ENCODE peak calls at places on chromosomes 13 and 19, in five cellular contexts. A, W, E, H and I are unnamed samples.

GRCh38 chr13:59914556-59914955 is 249.2 kb downstream of the DIAPH3 start:
- DNase-seq in A (no peak), E (no peak), H (no peak), W (peak; percentile 57), I (peak; percentile 60)

GRCh38 chr19:4081441-4082129 is 14.9 kb upstream of the ZBTB7A start:
- DNase-seq in W (no peak), H (no peak), A (no peak), E (no peak), I (peak; percentile 44)

GRCh38 chr19:18274303-18274775 is at the start of gene IQCN:
- DNase-seq in E (no peak), A (no peak), H (no peak), W (no peak), I (peak; percentile 59)

GRCh38 chr19:39705578-39706188 is 1.4 kb downstream of the LGALS14 start:
- DNase-seq in H (no peak), W (no peak), E (no peak), A (peak; percentile 19), I (no peak)

GRCh38 chr13:28494861-28495585 is at the start of gene FLT1:
- DNase-seq in E (no peak), W (no peak), H (no peak), A (peak; percentile 60), I (peak; percentile 34)

GRCh38 chr13:75803175-75803611 is 167.1 kb downstream of the LMO7 start:
- DNase-seq in H (no peak), W (no peak), E (no peak), A (no peak), I (no peak)

GRCh38 chr13:109745702-109746101 is 40.7 kb downstream of the IRS2 start:
- DNase-seq in A (no peak), H (no peak), W (no peak), E (no peak), I (no peak)

GRCh38 chr13:97446448-97446847 is 12.5 kb downstream of the RAP2A start:
- DNase-seq in A (no peak), H (no peak), W (no peak), E (no peak), I (no peak)

GRCh38 chr13:32136716-32137115 is 105.1 kb downstream of the FRY start:
- DNase-seq in A (no peak), W (no peak), E (no peak), H (no peak), I (no peak)

GRCh38 chr13:114173261-114173660 is 5.8 kb upstream of the CFAP97D2 start:
- DNase-seq in E (no peak), W (no peak), A (no peak), H (no peak), I (no peak)

GRCh38 chr13:105611424-105611823 is 924.0 kb downstream of the EFNB2 start:
- DNase-seq in W (peak; percentile 37), E (no peak), A (no peak), H (no peak), I (no peak)

GRCh38 chr19:54247106-54247930 is 4.7 kb upstream of the LILRA6 start:
- DNase-seq in W (no peak), H (no peak), E (no peak), A (no peak), I (no peak)

GRCh38 chr13:75760182-75760981 is 124.3 kb downstream of the LMO7 start:
- DNase-seq in W (no peak), H (no peak), A (no peak), E (no peak), I (no peak)

GRCh38 chr13:76889254-76889653 is 3.0 kb upstream of the KCTD12 start:
- DNase-seq in A (no peak), W (no peak), H (no peak), E (no peak), I (no peak)

GRCh38 chr13:47408546-47409319 is 511.9 kb upstream of the HTR2A start:
- DNase-seq in W (peak; percentile 25), H (no peak), E (no peak), A (no peak), I (peak; percentile 62)

GRCh38 chr13:31699650-31700049 is 39.7 kb upstream of the RXFP2 start:
- DNase-seq in W (no peak), E (no peak), A (no peak), H (no peak), I (no peak)

GRCh38 chr13:107289540-107289939 is 721.6 kb upstream of the ARGLU1 start:
- DNase-seq in A (no peak), W (peak; percentile 31), H (no peak), E (no peak), I (no peak)

GRCh38 chr13:39038569-39038898 is 278 bp downstream of the NHLRC3 start:
- DNase-seq in E (peak; percentile 38), W (peak; percentile 33), H (peak; percentile 13), A (peak; percentile 38), I (no peak)

GRCh38 chr19:719081-719512 is 10.4 kb downstream of the PALM start:
- DNase-seq in W (peak; percentile 33), E (no peak), A (no peak), H (no peak), I (peak; percentile 14)

GRCh38 chr19:16901491-16902175 is 12.8 kb downstream of the F2RL3 start:
- DNase-seq in A (no peak), W (no peak), E (no peak), H (no peak), I (no peak)

GRCh38 chr19:47740866-47741519 is 4.4 kb upstream of the NOP53 start:
- DNase-seq in W (no peak), H (no peak), E (no peak), A (no peak), I (peak; percentile 30)

GRCh38 chr13:44879452-44880058 is 109.7 kb downstream of the NUFIP1 start:
- DNase-seq in W (peak; percentile 75), H (no peak), E (no peak), A (peak; percentile 6), I (peak; percentile 66)

GRCh38 chr19:4376991-4377781 is 23.2 kb downstream of the SH3GL1 start:
- DNase-seq in A (no peak), E (no peak), W (peak; percentile 46), H (no peak), I (no peak)

GRCh38 chr13:75762066-75762937 is 126.2 kb downstream of the LMO7 start:
- DNase-seq in A (no peak), W (no peak), E (no peak), H (no peak), I (no peak)

GRCh38 chr13:40477623-40478608 is 188.5 kb downstream of the FOXO1 start:
- DNase-seq in E (no peak), A (no peak), W (no peak), H (no peak), I (no peak)

GRCh38 chr13:44155422-44156293 is 218.0 kb upstream of the SERP2 start:
- DNase-seq in A (no peak), W (peak; percentile 54), H (no peak), E (no peak), I (peak; percentile 28)

GRCh38 chr19:52533901-52534300 is 6.4 kb downstream of the ZNF808 start:
- DNase-seq in E (no peak), H (no peak), W (no peak), A (no peak), I (no peak)

GRCh38 chr13:30145709-30146367 is 161.5 kb downstream of the KATNAL1 start:
- DNase-seq in W (no peak), E (peak; percentile 24), H (no peak), A (peak; percentile 32), I (no peak)

GRCh38 chr13:24274452-24274971 is 34.9 kb upstream of the C1QTNF9 start:
- DNase-seq in E (no peak), H (no peak), A (peak; percentile 71), W (no peak), I (no peak)

GRCh38 chr13:102878491-102878890 is 32.7 kb downstream of the ERCC5 start:
- DNase-seq in W (peak; percentile 76), A (no peak), H (no peak), E (no peak), I (peak; percentile 25)